ENCODE peak calls at places on chromosomes 2 and 18, in nine cellular contexts. One of them, this sample, is unnamed.

GRCh38 chr2:188675391-188676011 is 298.7 kb upstream of the COL3A1 start:
- DNase-seq in endothelial cell: no peak
- DNase-seq in HL-60: no peak
- DNase-seq in tibial nerve: no peak
- DNase-seq in GM23338: peak
- DNase-seq in activated CD8-positive, alpha-beta T cell treated with anti-CD3 and anti-CD28 coated beads for 36 hours: no peak
- DNase-seq in OCI-LY7: no peak
- DNase-seq in PC-3: peak
- DNase-seq in fibroblast of lung: peak
- DNase-seq in this sample: no peak

GRCh38 chr2:95379616-95379925 is 22.9 kb upstream of the FAHD2A start:
- DNase-seq in endothelial cell: peak
- DNase-seq in HL-60: no peak
- DNase-seq in tibial nerve: no peak
- DNase-seq in GM23338: peak
- DNase-seq in activated CD8-positive, alpha-beta T cell treated with anti-CD3 and anti-CD28 coated beads for 36 hours: peak
- DNase-seq in OCI-LY7: peak
- DNase-seq in PC-3: no peak
- DNase-seq in fibroblast of lung: no peak
- DNase-seq in this sample: peak

GRCh38 chr18:30160124-30160523 is 882.4 kb downstream of the DSC3 start:
- DNase-seq in endothelial cell: no peak
- DNase-seq in HL-60: no peak
- DNase-seq in tibial nerve: no peak
- DNase-seq in GM23338: no peak
- DNase-seq in activated CD8-positive, alpha-beta T cell treated with anti-CD3 and anti-CD28 coated beads for 36 hours: no peak
- DNase-seq in OCI-LY7: no peak
- DNase-seq in PC-3: no peak
- DNase-seq in fibroblast of lung: no peak
- DNase-seq in this sample: no peak

GRCh38 chr2:200681731-200682130 is 95.9 kb downstream of the AOX1 start:
- DNase-seq in endothelial cell: no peak
- DNase-seq in HL-60: no peak
- DNase-seq in tibial nerve: no peak
- DNase-seq in GM23338: no peak
- DNase-seq in activated CD8-positive, alpha-beta T cell treated with anti-CD3 and anti-CD28 coated beads for 36 hours: no peak
- DNase-seq in OCI-LY7: no peak
- DNase-seq in PC-3: no peak
- DNase-seq in fibroblast of lung: peak
- DNase-seq in this sample: no peak

GRCh38 chr18:60027397-60027796 is 127.6 kb downstream of the PMAIP1 start:
- DNase-seq in endothelial cell: no peak
- DNase-seq in HL-60: no peak
- DNase-seq in tibial nerve: no peak
- DNase-seq in GM23338: no peak
- DNase-seq in activated CD8-positive, alpha-beta T cell treated with anti-CD3 and anti-CD28 coated beads for 36 hours: no peak
- DNase-seq in OCI-LY7: no peak
- DNase-seq in PC-3: peak
- DNase-seq in fibroblast of lung: no peak
- DNase-seq in this sample: no peak

GRCh38 chr2:66306488-66306887 is 128.4 kb upstream of the MEIS1 start:
- DNase-seq in endothelial cell: no peak
- DNase-seq in HL-60: no peak
- DNase-seq in tibial nerve: no peak
- DNase-seq in GM23338: no peak
- DNase-seq in activated CD8-positive, alpha-beta T cell treated with anti-CD3 and anti-CD28 coated beads for 36 hours: no peak
- DNase-seq in OCI-LY7: no peak
- DNase-seq in PC-3: no peak
- DNase-seq in fibroblast of lung: no peak
- DNase-seq in this sample: no peak

GRCh38 chr2:236600892-236601291 is 31.3 kb downstream of the ACKR3 start:
- DNase-seq in endothelial cell: no peak
- DNase-seq in HL-60: no peak
- DNase-seq in tibial nerve: no peak
- DNase-seq in GM23338: no peak
- DNase-seq in activated CD8-positive, alpha-beta T cell treated with anti-CD3 and anti-CD28 coated beads for 36 hours: no peak
- DNase-seq in OCI-LY7: no peak
- DNase-seq in PC-3: peak
- DNase-seq in fibroblast of lung: no peak
- DNase-seq in this sample: no peak

GRCh38 chr2:235055891-235056516 is 104.2 kb downstream of the SH3BP4 start:
- DNase-seq in endothelial cell: peak
- DNase-seq in HL-60: no peak
- DNase-seq in tibial nerve: peak
- DNase-seq in GM23338: peak
- DNase-seq in activated CD8-positive, alpha-beta T cell treated with anti-CD3 and anti-CD28 coated beads for 36 hours: no peak
- DNase-seq in OCI-LY7: peak
- DNase-seq in PC-3: peak
- DNase-seq in fibroblast of lung: no peak
- DNase-seq in this sample: no peak

GRCh38 chr18:37393221-37393828 is 172.3 kb downstream of the CELF4 start:
- DNase-seq in endothelial cell: no peak
- DNase-seq in HL-60: no peak
- DNase-seq in tibial nerve: no peak
- DNase-seq in GM23338: no peak
- DNase-seq in activated CD8-positive, alpha-beta T cell treated with anti-CD3 and anti-CD28 coated beads for 36 hours: no peak
- DNase-seq in OCI-LY7: no peak
- DNase-seq in PC-3: no peak
- DNase-seq in fibroblast of lung: no peak
- DNase-seq in this sample: no peak

GRCh38 chr2:107002735-107003134 is 116.8 kb upstream of the ST6GAL2 start:
- DNase-seq in endothelial cell: no peak
- DNase-seq in HL-60: no peak
- DNase-seq in tibial nerve: no peak
- DNase-seq in GM23338: no peak
- DNase-seq in activated CD8-positive, alpha-beta T cell treated with anti-CD3 and anti-CD28 coated beads for 36 hours: no peak
- DNase-seq in OCI-LY7: no peak
- DNase-seq in PC-3: peak
- DNase-seq in fibroblast of lung: peak
- DNase-seq in this sample: no peak

GRCh38 chr18:12946549-12947354 is 1.1 kb upstream of the SEH1L start:
- DNase-seq in endothelial cell: peak
- DNase-seq in HL-60: peak
- DNase-seq in tibial nerve: peak
- DNase-seq in GM23338: peak
- DNase-seq in activated CD8-positive, alpha-beta T cell treated with anti-CD3 and anti-CD28 coated beads for 36 hours: peak
- DNase-seq in OCI-LY7: peak
- DNase-seq in PC-3: peak
- DNase-seq in fibroblast of lung: peak
- DNase-seq in this sample: no peak

GRCh38 chr2:237968048-237968862 is 1.4 kb downstream of the UBE2F start:
- DNase-seq in endothelial cell: no peak
- DNase-seq in HL-60: peak
- DNase-seq in tibial nerve: peak
- DNase-seq in GM23338: peak
- DNase-seq in activated CD8-positive, alpha-beta T cell treated with anti-CD3 and anti-CD28 coated beads for 36 hours: peak
- DNase-seq in OCI-LY7: peak
- DNase-seq in PC-3: peak
- DNase-seq in fibroblast of lung: peak
- DNase-seq in this sample: peak

GRCh38 chr2:178449700-178450573 is 1.0 kb downstream of the PRKRA start:
- DNase-seq in endothelial cell: no peak
- DNase-seq in HL-60: peak
- DNase-seq in tibial nerve: no peak
- DNase-seq in GM23338: no peak
- DNase-seq in activated CD8-positive, alpha-beta T cell treated with anti-CD3 and anti-CD28 coated beads for 36 hours: no peak
- DNase-seq in OCI-LY7: peak
- DNase-seq in PC-3: no peak
- DNase-seq in fibroblast of lung: peak
- DNase-seq in this sample: peak

GRCh38 chr18:73461780-73462059 is 593.9 kb upstream of the NETO1 start:
- DNase-seq in endothelial cell: no peak
- DNase-seq in HL-60: no peak
- DNase-seq in tibial nerve: no peak
- DNase-seq in GM23338: no peak
- DNase-seq in activated CD8-positive, alpha-beta T cell treated with anti-CD3 and anti-CD28 coated beads for 36 hours: no peak
- DNase-seq in OCI-LY7: no peak
- DNase-seq in PC-3: no peak
- DNase-seq in fibroblast of lung: peak
- DNase-seq in this sample: no peak

GRCh38 chr2:10883880-10884529 is 27.7 kb upstream of the KCNF1 start:
- DNase-seq in endothelial cell: no peak
- DNase-seq in HL-60: no peak
- DNase-seq in tibial nerve: no peak
- DNase-seq in GM23338: no peak
- DNase-seq in activated CD8-positive, alpha-beta T cell treated with anti-CD3 and anti-CD28 coated beads for 36 hours: no peak
- DNase-seq in OCI-LY7: no peak
- DNase-seq in PC-3: no peak
- DNase-seq in fibroblast of lung: no peak
- DNase-seq in this sample: no peak

GRCh38 chr18:26971327-26971918 is 105.9 kb upstream of the AQP4 start:
- DNase-seq in endothelial cell: no peak
- DNase-seq in HL-60: no peak
- DNase-seq in tibial nerve: no peak
- DNase-seq in GM23338: no peak
- DNase-seq in activated CD8-positive, alpha-beta T cell treated with anti-CD3 and anti-CD28 coated beads for 36 hours: no peak
- DNase-seq in OCI-LY7: no peak
- DNase-seq in PC-3: no peak
- DNase-seq in fibroblast of lung: peak
- DNase-seq in this sample: no peak

GRCh38 chr2:42361728-42362298 is 796 bp upstream of the COX7A2L start:
- DNase-seq in endothelial cell: no peak
- DNase-seq in HL-60: no peak
- DNase-seq in tibial nerve: no peak
- DNase-seq in GM23338: no peak
- DNase-seq in activated CD8-positive, alpha-beta T cell treated with anti-CD3 and anti-CD28 coated beads for 36 hours: no peak
- DNase-seq in OCI-LY7: no peak
- DNase-seq in PC-3: no peak
- DNase-seq in fibroblast of lung: no peak
- DNase-seq in this sample: peak
- TF ChIP-seq CTCF in endothelial cell: no peak
- TF ChIP-seq CTCF in HL-60: no peak
- TF ChIP-seq CTCF in tibial nerve: no peak
- TF ChIP-seq CTCF in GM23338: no peak
- TF ChIP-seq CTCF in activated CD8-positive, alpha-beta T cell treated with anti-CD3 and anti-CD28 coated beads for 36 hours: no peak
- TF ChIP-seq CTCF in OCI-LY7: peak
- TF ChIP-seq CTCF in PC-3: no peak
- TF ChIP-seq CTCF in fibroblast of lung: no peak
- TF ChIP-seq CTCF in this sample: no peak

DNA sequence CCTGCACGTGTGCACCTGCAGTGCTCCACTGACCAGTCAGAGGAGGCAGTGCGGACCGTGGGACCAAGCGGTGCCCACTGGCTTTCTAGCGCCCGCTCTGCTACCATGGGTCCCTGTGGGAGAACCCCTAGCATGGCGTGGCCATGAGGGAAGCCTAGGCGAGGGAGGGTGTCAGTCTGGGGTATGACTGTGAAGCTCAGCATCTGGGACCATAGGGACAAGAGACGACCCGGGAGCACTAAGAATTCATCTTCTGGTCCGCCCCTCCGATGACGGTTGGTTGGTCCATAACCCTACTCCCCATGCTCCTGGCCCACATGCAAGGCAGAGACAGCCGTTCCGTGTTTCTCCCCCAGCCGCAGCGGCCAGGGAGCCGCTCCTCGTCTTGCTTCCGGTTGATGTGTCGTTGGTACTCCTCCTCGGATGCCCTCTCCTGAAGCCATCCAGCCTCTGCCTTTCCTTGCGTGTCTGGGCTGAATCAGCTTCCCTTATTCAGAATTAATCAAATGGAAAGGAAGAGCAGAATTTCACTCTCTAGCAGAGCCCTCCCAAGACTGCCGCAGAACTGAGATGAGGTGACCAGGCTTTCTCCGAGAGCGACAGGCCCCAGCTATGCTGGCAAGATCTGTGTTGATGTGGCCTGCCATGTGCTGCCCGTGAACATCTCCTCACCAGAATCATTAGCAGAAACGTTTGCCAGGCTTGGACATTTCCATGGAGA is 23.0 kb downstream of the COX7A2L start:
- DNase-seq in endothelial cell: no peak
- DNase-seq in HL-60: no peak
- DNase-seq in tibial nerve: no peak
- DNase-seq in GM23338: no peak
- DNase-seq in activated CD8-positive, alpha-beta T cell treated with anti-CD3 and anti-CD28 coated beads for 36 hours: no peak
- DNase-seq in OCI-LY7: no peak
- DNase-seq in PC-3: no peak
- DNase-seq in fibroblast of lung: no peak
- DNase-seq in this sample: no peak
- TF ChIP-seq CTCF in endothelial cell: no peak
- TF ChIP-seq CTCF in HL-60: no peak
- TF ChIP-seq CTCF in tibial nerve: no peak
- TF ChIP-seq CTCF in GM23338: no peak
- TF ChIP-seq CTCF in activated CD8-positive, alpha-beta T cell treated with anti-CD3 and anti-CD28 coated beads for 36 hours: no peak
- TF ChIP-seq CTCF in OCI-LY7: no peak
- TF ChIP-seq CTCF in PC-3: no peak
- TF ChIP-seq CTCF in fibroblast of lung: no peak
- TF ChIP-seq CTCF in this sample: no peak

DNA sequence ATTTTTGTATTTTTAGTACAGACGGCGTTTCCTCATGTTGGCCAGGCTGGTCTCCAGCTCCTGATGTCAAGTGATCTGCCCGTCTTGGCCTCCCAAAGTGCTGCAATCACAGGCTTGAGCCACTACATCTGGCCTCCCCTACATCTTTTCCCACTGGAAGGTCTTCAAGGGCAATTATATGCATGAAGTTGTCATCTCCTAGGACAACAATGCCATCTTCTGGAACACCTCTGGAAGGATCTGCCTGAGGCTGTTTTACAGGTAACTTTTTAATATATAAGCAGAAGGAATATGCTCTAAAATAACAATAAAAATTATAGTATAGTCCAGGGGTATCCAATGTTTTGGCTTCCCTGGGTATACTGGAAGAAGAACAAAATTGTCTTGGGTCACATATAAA is 321.4 kb downstream of the AFF3 start:
- DNase-seq in endothelial cell: no peak
- DNase-seq in HL-60: no peak
- DNase-seq in tibial nerve: no peak
- DNase-seq in GM23338: no peak
- DNase-seq in activated CD8-positive, alpha-beta T cell treated with anti-CD3 and anti-CD28 coated beads for 36 hours: no peak
- DNase-seq in OCI-LY7: peak
- DNase-seq in PC-3: peak
- DNase-seq in fibroblast of lung: no peak
- DNase-seq in this sample: no peak
- TF ChIP-seq CTCF in endothelial cell: no peak
- TF ChIP-seq CTCF in HL-60: no peak
- TF ChIP-seq CTCF in tibial nerve: no peak
- TF ChIP-seq CTCF in GM23338: no peak
- TF ChIP-seq CTCF in activated CD8-positive, alpha-beta T cell treated with anti-CD3 and anti-CD28 coated beads for 36 hours: no peak
- TF ChIP-seq CTCF in OCI-LY7: peak
- TF ChIP-seq CTCF in PC-3: peak
- TF ChIP-seq CTCF in fibroblast of lung: no peak
- TF ChIP-seq CTCF in this sample: no peak

GRCh38 chr2:22623620-22624019 is 761.4 kb upstream of the KLHL29 start:
- DNase-seq in endothelial cell: no peak
- DNase-seq in HL-60: no peak
- DNase-seq in tibial nerve: no peak
- DNase-seq in GM23338: no peak
- DNase-seq in activated CD8-positive, alpha-beta T cell treated with anti-CD3 and anti-CD28 coated beads for 36 hours: no peak
- DNase-seq in OCI-LY7: no peak
- DNase-seq in PC-3: no peak
- DNase-seq in fibroblast of lung: no peak
- DNase-seq in this sample: no peak
- TF ChIP-seq CTCF in endothelial cell: no peak
- TF ChIP-seq CTCF in HL-60: no peak
- TF ChIP-seq CTCF in tibial nerve: no peak
- TF ChIP-seq CTCF in GM23338: no peak
- TF ChIP-seq CTCF in activated CD8-positive, alpha-beta T cell treated with anti-CD3 and anti-CD28 coated beads for 36 hours: no peak
- TF ChIP-seq CTCF in OCI-LY7: no peak
- TF ChIP-seq CTCF in PC-3: no peak
- TF ChIP-seq CTCF in fibroblast of lung: no peak
- TF ChIP-seq CTCF in this sample: no peak